ENCODE peak calls at places on chromosomes 13 and 19, in ten cellular contexts. One of them, this sample, is unnamed.

GRCh38 chr13:108077284-108077683 is 138.1 kb downstream of the LIG4 start:
- DNase-seq in prostate gland: no peak
- DNase-seq in OCI-LY7: no peak
- DNase-seq in NCI-H2081 treated with DMSO at 0.1 percent for 48 hours: no peak
- DNase-seq in heart right ventricle: no peak
- DNase-seq in stimulated activated CD4-positive, alpha-beta T cell treated with anti-CD3 and anti-CD28 coated beads, Interleukin-12 subunit alpha, Interleukin-12 subunit beta, amount 100 ng/mL, for 48 hours: no peak
- DNase-seq in SHP77 treated with DMSO at 0.1 percent for 48 hours: no peak
- DNase-seq in activated CD4-positive, CD25-positive, alpha-beta regulatory T cell treated with anti-CD3 and anti-CD28 coated beads, Interleukin-2, amount 50 U/mL, for 16 hours: no peak
- DNase-seq in T-helper 17 cell: no peak
- DNase-seq in kidney tubule cell: no peak
- DNase-seq in this sample: no peak

GRCh38 chr13:113404723-113405471 is 41.0 kb upstream of the GRTP1 start:
- DNase-seq in prostate gland: no peak
- DNase-seq in heart right ventricle: no peak
- DNase-seq in SHP77 treated with DMSO at 0.1 percent for 48 hours: peak
- DNase-seq in stimulated activated CD4-positive, alpha-beta T cell treated with anti-CD3 and anti-CD28 coated beads, Interleukin-12 subunit alpha, Interleukin-12 subunit beta, amount 100 ng/mL, for 48 hours: no peak
- DNase-seq in activated CD4-positive, CD25-positive, alpha-beta regulatory T cell treated with anti-CD3 and anti-CD28 coated beads, Interleukin-2, amount 50 U/mL, for 16 hours: no peak
- DNase-seq in NCI-H2081 treated with DMSO at 0.1 percent for 48 hours: no peak
- DNase-seq in T-helper 17 cell: no peak
- DNase-seq in kidney tubule cell: no peak
- DNase-seq in OCI-LY7: no peak
- DNase-seq in this sample: peak

GRCh38 chr19:38559428-38560401 is 58.0 kb downstream of the MAP4K1 start:
- DNase-seq in activated CD4-positive, CD25-positive, alpha-beta regulatory T cell treated with anti-CD3 and anti-CD28 coated beads, Interleukin-2, amount 50 U/mL, for 16 hours: no peak
- DNase-seq in NCI-H2081 treated with DMSO at 0.1 percent for 48 hours: no peak
- DNase-seq in SHP77 treated with DMSO at 0.1 percent for 48 hours: no peak
- DNase-seq in T-helper 17 cell: no peak
- DNase-seq in OCI-LY7: peak
- DNase-seq in prostate gland: no peak
- DNase-seq in stimulated activated CD4-positive, alpha-beta T cell treated with anti-CD3 and anti-CD28 coated beads, Interleukin-12 subunit alpha, Interleukin-12 subunit beta, amount 100 ng/mL, for 48 hours: no peak
- DNase-seq in heart right ventricle: no peak
- DNase-seq in kidney tubule cell: peak
- DNase-seq in this sample: no peak

GRCh38 chr13:70405266-70405665 is 297.0 kb upstream of the KLHL1 start:
- DNase-seq in SHP77 treated with DMSO at 0.1 percent for 48 hours: no peak
- DNase-seq in kidney tubule cell: no peak
- DNase-seq in T-helper 17 cell: no peak
- DNase-seq in prostate gland: peak
- DNase-seq in NCI-H2081 treated with DMSO at 0.1 percent for 48 hours: no peak
- DNase-seq in stimulated activated CD4-positive, alpha-beta T cell treated with anti-CD3 and anti-CD28 coated beads, Interleukin-12 subunit alpha, Interleukin-12 subunit beta, amount 100 ng/mL, for 48 hours: no peak
- DNase-seq in activated CD4-positive, CD25-positive, alpha-beta regulatory T cell treated with anti-CD3 and anti-CD28 coated beads, Interleukin-2, amount 50 U/mL, for 16 hours: no peak
- DNase-seq in heart right ventricle: no peak
- DNase-seq in OCI-LY7: no peak
- DNase-seq in this sample: no peak

GRCh38 chr19:10009269-10009665 is 1.0 kb downstream of the COL5A3 start:
- DNase-seq in kidney tubule cell: peak
- DNase-seq in SHP77 treated with DMSO at 0.1 percent for 48 hours: no peak
- DNase-seq in NCI-H2081 treated with DMSO at 0.1 percent for 48 hours: no peak
- DNase-seq in stimulated activated CD4-positive, alpha-beta T cell treated with anti-CD3 and anti-CD28 coated beads, Interleukin-12 subunit alpha, Interleukin-12 subunit beta, amount 100 ng/mL, for 48 hours: no peak
- DNase-seq in prostate gland: no peak
- DNase-seq in activated CD4-positive, CD25-positive, alpha-beta regulatory T cell treated with anti-CD3 and anti-CD28 coated beads, Interleukin-2, amount 50 U/mL, for 16 hours: no peak
- DNase-seq in OCI-LY7: no peak
- DNase-seq in heart right ventricle: peak
- DNase-seq in T-helper 17 cell: peak
- DNase-seq in this sample: peak

GRCh38 chr13:98285317-98285716 is 108.2 kb upstream of the RNF113B start:
- DNase-seq in kidney tubule cell: peak
- DNase-seq in stimulated activated CD4-positive, alpha-beta T cell treated with anti-CD3 and anti-CD28 coated beads, Interleukin-12 subunit alpha, Interleukin-12 subunit beta, amount 100 ng/mL, for 48 hours: no peak
- DNase-seq in SHP77 treated with DMSO at 0.1 percent for 48 hours: peak
- DNase-seq in T-helper 17 cell: no peak
- DNase-seq in OCI-LY7: no peak
- DNase-seq in NCI-H2081 treated with DMSO at 0.1 percent for 48 hours: peak
- DNase-seq in activated CD4-positive, CD25-positive, alpha-beta regulatory T cell treated with anti-CD3 and anti-CD28 coated beads, Interleukin-2, amount 50 U/mL, for 16 hours: no peak
- DNase-seq in prostate gland: no peak
- DNase-seq in heart right ventricle: no peak
- DNase-seq in this sample: no peak

GRCh38 chr13:19984430-19985218 is 26.1 kb downstream of the ZMYM2 start:
- DNase-seq in heart right ventricle: no peak
- DNase-seq in prostate gland: no peak
- DNase-seq in activated CD4-positive, CD25-positive, alpha-beta regulatory T cell treated with anti-CD3 and anti-CD28 coated beads, Interleukin-2, amount 50 U/mL, for 16 hours: no peak
- DNase-seq in kidney tubule cell: peak
- DNase-seq in OCI-LY7: peak
- DNase-seq in NCI-H2081 treated with DMSO at 0.1 percent for 48 hours: no peak
- DNase-seq in T-helper 17 cell: no peak
- DNase-seq in SHP77 treated with DMSO at 0.1 percent for 48 hours: no peak
- DNase-seq in stimulated activated CD4-positive, alpha-beta T cell treated with anti-CD3 and anti-CD28 coated beads, Interleukin-12 subunit alpha, Interleukin-12 subunit beta, amount 100 ng/mL, for 48 hours: no peak
- DNase-seq in this sample: no peak

GRCh38 chr19:6216236-6216995 is 63.4 kb downstream of the MLLT1 start:
- DNase-seq in SHP77 treated with DMSO at 0.1 percent for 48 hours: no peak
- DNase-seq in activated CD4-positive, CD25-positive, alpha-beta regulatory T cell treated with anti-CD3 and anti-CD28 coated beads, Interleukin-2, amount 50 U/mL, for 16 hours: no peak
- DNase-seq in NCI-H2081 treated with DMSO at 0.1 percent for 48 hours: no peak
- DNase-seq in heart right ventricle: peak
- DNase-seq in prostate gland: no peak
- DNase-seq in stimulated activated CD4-positive, alpha-beta T cell treated with anti-CD3 and anti-CD28 coated beads, Interleukin-12 subunit alpha, Interleukin-12 subunit beta, amount 100 ng/mL, for 48 hours: no peak
- DNase-seq in OCI-LY7: no peak
- DNase-seq in T-helper 17 cell: no peak
- DNase-seq in kidney tubule cell: no peak
- DNase-seq in this sample: no peak

GRCh38 chr13:50227356-50227755 is 212.1 kb downstream of the KCNRG start:
- DNase-seq in activated CD4-positive, CD25-positive, alpha-beta regulatory T cell treated with anti-CD3 and anti-CD28 coated beads, Interleukin-2, amount 50 U/mL, for 16 hours: no peak
- DNase-seq in kidney tubule cell: no peak
- DNase-seq in stimulated activated CD4-positive, alpha-beta T cell treated with anti-CD3 and anti-CD28 coated beads, Interleukin-12 subunit alpha, Interleukin-12 subunit beta, amount 100 ng/mL, for 48 hours: no peak
- DNase-seq in heart right ventricle: no peak
- DNase-seq in prostate gland: no peak
- DNase-seq in OCI-LY7: no peak
- DNase-seq in T-helper 17 cell: no peak
- DNase-seq in SHP77 treated with DMSO at 0.1 percent for 48 hours: no peak
- DNase-seq in NCI-H2081 treated with DMSO at 0.1 percent for 48 hours: no peak
- DNase-seq in this sample: no peak

GRCh38 chr19:5691205-5691929 is 1.3 kb downstream of the RPL36 start:
- DNase-seq in stimulated activated CD4-positive, alpha-beta T cell treated with anti-CD3 and anti-CD28 coated beads, Interleukin-12 subunit alpha, Interleukin-12 subunit beta, amount 100 ng/mL, for 48 hours: peak
- DNase-seq in prostate gland: peak
- DNase-seq in T-helper 17 cell: no peak
- DNase-seq in OCI-LY7: peak
- DNase-seq in activated CD4-positive, CD25-positive, alpha-beta regulatory T cell treated with anti-CD3 and anti-CD28 coated beads, Interleukin-2, amount 50 U/mL, for 16 hours: peak
- DNase-seq in heart right ventricle: peak
- DNase-seq in SHP77 treated with DMSO at 0.1 percent for 48 hours: no peak
- DNase-seq in NCI-H2081 treated with DMSO at 0.1 percent for 48 hours: no peak
- DNase-seq in kidney tubule cell: peak
- DNase-seq in this sample: peak

GRCh38 chr19:55362174-55362989 is 678 bp downstream of the GARIN5B start:
- DNase-seq in SHP77 treated with DMSO at 0.1 percent for 48 hours: no peak
- DNase-seq in heart right ventricle: no peak
- DNase-seq in NCI-H2081 treated with DMSO at 0.1 percent for 48 hours: no peak
- DNase-seq in kidney tubule cell: no peak
- DNase-seq in activated CD4-positive, CD25-positive, alpha-beta regulatory T cell treated with anti-CD3 and anti-CD28 coated beads, Interleukin-2, amount 50 U/mL, for 16 hours: no peak
- DNase-seq in prostate gland: no peak
- DNase-seq in OCI-LY7: no peak
- DNase-seq in T-helper 17 cell: no peak
- DNase-seq in stimulated activated CD4-positive, alpha-beta T cell treated with anti-CD3 and anti-CD28 coated beads, Interleukin-12 subunit alpha, Interleukin-12 subunit beta, amount 100 ng/mL, for 48 hours: no peak
- DNase-seq in this sample: no peak

GRCh38 chr19:38005224-38005614 is 98.2 kb downstream of the SIPA1L3 start:
- DNase-seq in SHP77 treated with DMSO at 0.1 percent for 48 hours: no peak
- DNase-seq in activated CD4-positive, CD25-positive, alpha-beta regulatory T cell treated with anti-CD3 and anti-CD28 coated beads, Interleukin-2, amount 50 U/mL, for 16 hours: no peak
- DNase-seq in prostate gland: no peak
- DNase-seq in kidney tubule cell: no peak
- DNase-seq in OCI-LY7: no peak
- DNase-seq in stimulated activated CD4-positive, alpha-beta T cell treated with anti-CD3 and anti-CD28 coated beads, Interleukin-12 subunit alpha, Interleukin-12 subunit beta, amount 100 ng/mL, for 48 hours: no peak
- DNase-seq in NCI-H2081 treated with DMSO at 0.1 percent for 48 hours: no peak
- DNase-seq in T-helper 17 cell: no peak
- DNase-seq in heart right ventricle: no peak
- DNase-seq in this sample: no peak

GRCh38 chr13:31437975-31438374 is 238.2 kb downstream of the B3GLCT start:
- DNase-seq in T-helper 17 cell: no peak
- DNase-seq in NCI-H2081 treated with DMSO at 0.1 percent for 48 hours: no peak
- DNase-seq in OCI-LY7: no peak
- DNase-seq in heart right ventricle: no peak
- DNase-seq in stimulated activated CD4-positive, alpha-beta T cell treated with anti-CD3 and anti-CD28 coated beads, Interleukin-12 subunit alpha, Interleukin-12 subunit beta, amount 100 ng/mL, for 48 hours: no peak
- DNase-seq in activated CD4-positive, CD25-positive, alpha-beta regulatory T cell treated with anti-CD3 and anti-CD28 coated beads, Interleukin-2, amount 50 U/mL, for 16 hours: no peak
- DNase-seq in prostate gland: no peak
- DNase-seq in SHP77 treated with DMSO at 0.1 percent for 48 hours: no peak
- DNase-seq in kidney tubule cell: no peak
- DNase-seq in this sample: no peak

GRCh38 chr13:20320885-20321284 is 88.8 kb upstream of the GJB6 start:
- DNase-seq in SHP77 treated with DMSO at 0.1 percent for 48 hours: no peak
- DNase-seq in activated CD4-positive, CD25-positive, alpha-beta regulatory T cell treated with anti-CD3 and anti-CD28 coated beads, Interleukin-2, amount 50 U/mL, for 16 hours: no peak
- DNase-seq in kidney tubule cell: no peak
- DNase-seq in stimulated activated CD4-positive, alpha-beta T cell treated with anti-CD3 and anti-CD28 coated beads, Interleukin-12 subunit alpha, Interleukin-12 subunit beta, amount 100 ng/mL, for 48 hours: no peak
- DNase-seq in OCI-LY7: no peak
- DNase-seq in heart right ventricle: no peak
- DNase-seq in prostate gland: no peak
- DNase-seq in NCI-H2081 treated with DMSO at 0.1 percent for 48 hours: no peak
- DNase-seq in T-helper 17 cell: no peak
- DNase-seq in this sample: no peak

GRCh38 chr19:54325194-54325621 is 12.2 kb upstream of the LILRA5 start:
- DNase-seq in activated CD4-positive, CD25-positive, alpha-beta regulatory T cell treated with anti-CD3 and anti-CD28 coated beads, Interleukin-2, amount 50 U/mL, for 16 hours: peak
- DNase-seq in heart right ventricle: no peak
- DNase-seq in kidney tubule cell: peak
- DNase-seq in OCI-LY7: peak
- DNase-seq in NCI-H2081 treated with DMSO at 0.1 percent for 48 hours: no peak
- DNase-seq in T-helper 17 cell: peak
- DNase-seq in SHP77 treated with DMSO at 0.1 percent for 48 hours: peak
- DNase-seq in prostate gland: no peak
- DNase-seq in stimulated activated CD4-positive, alpha-beta T cell treated with anti-CD3 and anti-CD28 coated beads, Interleukin-12 subunit alpha, Interleukin-12 subunit beta, amount 100 ng/mL, for 48 hours: peak
- DNase-seq in this sample: no peak

GRCh38 chr19:39479916-39480315 is 722 bp upstream of the TIMM50 start:
- DNase-seq in T-helper 17 cell: no peak
- DNase-seq in heart right ventricle: no peak
- DNase-seq in stimulated activated CD4-positive, alpha-beta T cell treated with anti-CD3 and anti-CD28 coated beads, Interleukin-12 subunit alpha, Interleukin-12 subunit beta, amount 100 ng/mL, for 48 hours: no peak
- DNase-seq in SHP77 treated with DMSO at 0.1 percent for 48 hours: no peak
- DNase-seq in NCI-H2081 treated with DMSO at 0.1 percent for 48 hours: no peak
- DNase-seq in kidney tubule cell: no peak
- DNase-seq in activated CD4-positive, CD25-positive, alpha-beta regulatory T cell treated with anti-CD3 and anti-CD28 coated beads, Interleukin-2, amount 50 U/mL, for 16 hours: no peak
- DNase-seq in OCI-LY7: peak
- DNase-seq in prostate gland: no peak
- DNase-seq in this sample: no peak

GRCh38 chr13:24228852-24229458 is 68.4 kb downstream of the SPATA13 start:
- DNase-seq in prostate gland: no peak
- DNase-seq in stimulated activated CD4-positive, alpha-beta T cell treated with anti-CD3 and anti-CD28 coated beads, Interleukin-12 subunit alpha, Interleukin-12 subunit beta, amount 100 ng/mL, for 48 hours: peak
- DNase-seq in OCI-LY7: peak
- DNase-seq in T-helper 17 cell: peak
- DNase-seq in activated CD4-positive, CD25-positive, alpha-beta regulatory T cell treated with anti-CD3 and anti-CD28 coated beads, Interleukin-2, amount 50 U/mL, for 16 hours: no peak
- DNase-seq in SHP77 treated with DMSO at 0.1 percent for 48 hours: peak
- DNase-seq in heart right ventricle: no peak
- DNase-seq in NCI-H2081 treated with DMSO at 0.1 percent for 48 hours: no peak
- DNase-seq in kidney tubule cell: peak
- DNase-seq in this sample: no peak

GRCh38 chr13:114121496-114122466 is 10.6 kb downstream of the RASA3 start:
- DNase-seq in T-helper 17 cell: no peak
- DNase-seq in kidney tubule cell: no peak
- DNase-seq in NCI-H2081 treated with DMSO at 0.1 percent for 48 hours: no peak
- DNase-seq in activated CD4-positive, CD25-positive, alpha-beta regulatory T cell treated with anti-CD3 and anti-CD28 coated beads, Interleukin-2, amount 50 U/mL, for 16 hours: no peak
- DNase-seq in heart right ventricle: no peak
- DNase-seq in stimulated activated CD4-positive, alpha-beta T cell treated with anti-CD3 and anti-CD28 coated beads, Interleukin-12 subunit alpha, Interleukin-12 subunit beta, amount 100 ng/mL, for 48 hours: no peak
- DNase-seq in SHP77 treated with DMSO at 0.1 percent for 48 hours: no peak
- DNase-seq in OCI-LY7: no peak
- DNase-seq in prostate gland: no peak
- DNase-seq in this sample: no peak

This sample was measured in ureter.